ENCODE peak calls at places on chromosomes 1 and 21, in five cellular contexts. R, A, J, U and P are unnamed samples.

GRCh38 chr1:46654012-46654411 is 14.2 kb downstream of the ATPAF1 start:
- DNase-seq in R (no peak), A (no peak), J (no peak), U (no peak), P (no peak)

GRCh38 chr1:55958498-55958897 is 620.9 kb downstream of the PLPP3 start:
- DNase-seq in R (no peak), A (no peak), J (no peak), U (no peak), P (no peak)

GRCh38 chr1:10973552-10973951 is 38.9 kb upstream of the TARDBP start:
- DNase-seq in R (no peak), A (peak; percentile 38), J (no peak), U (no peak), P (no peak)

GRCh38 chr21:32733356-32733755 is 5.5 kb upstream of the SYNJ1 start:
- DNase-seq in R (no peak), A (no peak), J (no peak), U (no peak), P (no peak)

GRCh38 chr1:39081266-39082139 is 55.4 kb downstream of the NDUFS5 start:
- DNase-seq in R (no peak), A (no peak), J (peak; percentile 64), U (no peak), P (no peak)

GRCh38 chr1:167562697-167563096 is 9.1 kb upstream of the CREG1 start:
- DNase-seq in R (no peak), A (no peak), J (no peak), U (no peak), P (no peak)

GRCh38 chr1:56424744-56425493 is 154.4 kb downstream of the PLPP3 start:
- DNase-seq in R (peak; percentile 81), A (peak; percentile 27), J (no peak), U (peak; percentile 49), P (no peak)

GRCh38 chr1:44696789-44697188 is 22.3 kb downstream of the ARMH1 start:
- DNase-seq in R (no peak), A (no peak), J (no peak), U (no peak), P (no peak)

GRCh38 chr1:161727343-161727924 is 6.1 kb downstream of the FCRLB start:
- DNase-seq in R (peak; percentile 12), A (peak; percentile 74), J (no peak), U (no peak), P (no peak)

GRCh38 chr1:54842206-54842915 is 41.2 kb upstream of the TTC22 start:
- DNase-seq in R (no peak), A (no peak), J (no peak), U (no peak), P (no peak)

GRCh38 chr1:162987866-162988265 is 81.3 kb upstream of the RGS4 start:
- DNase-seq in R (no peak), A (no peak), J (no peak), U (no peak), P (no peak)

GRCh38 chr1:92376345-92376744 is 77.5 kb downstream of the RPAP2 start:
- DNase-seq in R (no peak), A (no peak), J (no peak), U (no peak), P (no peak)

GRCh38 chr1:150798509-150798908 is 9.6 kb downstream of the CTSK start:
- DNase-seq in R (no peak), A (no peak), J (no peak), U (no peak), P (no peak)

GRCh38 chr1:70509996-70510876 is 99.2 kb downstream of the CTH start:
- DNase-seq in R (no peak), A (peak; percentile 87), J (peak; percentile 53), U (no peak), P (peak; percentile 37)

GRCh38 chr1:54396280-54396903 is 9.8 kb downstream of the SSBP3 start:
- DNase-seq in R (no peak), A (no peak), J (no peak), U (no peak), P (no peak)

GRCh38 chr1:52159033-52159789 is 17.3 kb downstream of the ZFYVE9 start:
- DNase-seq in R (no peak), A (no peak), J (no peak), U (no peak), P (no peak)

GRCh38 chr1:202965441-202965821 is 1.6 kb downstream of the CYB5R1 start:
- DNase-seq in R (no peak), A (no peak), J (no peak), U (no peak), P (no peak)

GRCh38 chr1:205141236-205142104 is 19.7 kb upstream of the RBBP5 start:
- DNase-seq in R (peak; percentile 76), A (peak; percentile 69), J (peak; percentile 73), U (peak; percentile 63), P (peak; percentile 68)

GRCh38 chr21:27649323-27649722 is 682.4 kb upstream of the ADAMTS5 start:
- DNase-seq in R (no peak), A (peak; percentile 61), J (no peak), U (no peak), P (no peak)

GRCh38 chr1:212669102-212669501 is 30.5 kb downstream of the BATF3 start:
- DNase-seq in R (no peak), A (no peak), J (no peak), U (no peak), P (no peak)

GRCh38 chr21:33345751-33346238 is 21.0 kb downstream of the IFNAR1 start:
- DNase-seq in R (no peak), A (no peak), J (no peak), U (no peak), P (no peak)

GRCh38 chr1:226633541-226634155 is 85.1 kb downstream of the STUM start:
- DNase-seq in R (no peak), A (no peak), J (no peak), U (no peak), P (no peak)

GRCh38 chr1:26284597-26285351 is 4.9 kb downstream of the SH3BGRL3 start:
- DNase-seq in R (peak; percentile 68), A (peak; percentile 70), J (peak; percentile 85), U (peak; percentile 50), P (no peak)

GRCh38 chr1:182968151-182968741 is 15.3 kb upstream of the SHCBP1L start:
- DNase-seq in R (no peak), A (no peak), J (no peak), U (no peak), P (no peak)

GRCh38 chr1:155309423-155310021 is 856 bp downstream of the FDPS start:
- DNase-seq in R (peak; percentile 29), A (no peak), J (no peak), U (peak; percentile 54), P (no peak)

GRCh38 chr1:155304558-155305063 is 3.4 kb upstream of the PKLR start:
- DNase-seq in R (no peak), A (no peak), J (no peak), U (no peak), P (no peak)

GRCh38 chr1:155305881-155306391 is 2.7 kb upstream of the FDPS start:
- DNase-seq in R (no peak), A (no peak), J (no peak), U (no peak), P (no peak)

GRCh38 chr1:155307247-155307740 is 1.4 kb upstream of the FDPS start:
- DNase-seq in R (no peak), A (no peak), J (no peak), U (no peak), P (no peak)

DNA sequence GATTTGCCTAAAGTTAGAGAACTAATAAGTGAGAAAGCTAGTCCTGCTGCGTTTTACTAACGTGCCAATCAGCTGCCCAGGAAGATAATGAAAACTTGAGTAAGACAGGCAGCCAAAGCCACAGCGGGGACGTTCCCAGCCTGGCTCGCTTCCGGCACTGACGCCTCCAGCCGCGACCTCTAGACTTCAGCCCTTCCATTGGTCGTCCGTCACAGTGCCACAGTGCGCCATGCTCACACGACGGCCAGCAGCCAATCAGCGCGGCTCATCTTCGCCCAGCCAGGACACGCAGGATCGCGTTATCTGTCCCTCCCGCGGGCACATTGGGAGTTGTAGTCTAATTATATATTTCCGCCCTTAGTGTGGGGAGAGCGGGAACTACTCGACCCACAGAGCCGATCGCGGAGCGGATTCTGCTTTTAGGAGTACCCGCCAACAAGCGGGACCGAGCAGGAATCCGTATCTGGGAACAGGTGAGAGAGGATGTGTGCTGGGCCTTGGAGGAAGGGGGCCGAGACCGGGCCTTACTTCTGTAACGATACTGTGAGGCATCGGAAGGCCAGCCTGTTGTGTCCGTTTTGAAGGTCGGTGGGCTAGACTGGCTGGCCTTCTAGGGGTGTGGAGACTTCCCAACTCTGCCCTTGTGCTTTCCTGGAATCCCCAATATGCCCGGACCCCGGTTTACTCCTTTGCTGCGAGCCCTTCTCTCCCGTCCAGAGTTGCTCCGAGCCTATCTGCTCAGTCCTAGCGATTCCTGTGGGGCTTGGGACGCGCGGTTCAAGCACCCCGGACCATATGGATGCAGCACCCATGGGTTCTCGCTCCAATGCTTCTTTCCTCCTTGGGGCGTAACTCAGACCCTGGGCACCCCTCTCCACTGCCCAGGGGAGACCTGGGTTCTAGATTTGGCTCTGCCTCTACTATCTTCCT is at the start of gene FDPS:
- DNase-seq in R (peak; percentile 99), A (peak; percentile 95), J (peak; percentile 97), U (peak; percentile 99), P (peak; percentile 98)
- TF ChIP-seq CTCF in R (no peak), A (no peak), J (no peak), U (no peak), P (no peak)

DNA sequence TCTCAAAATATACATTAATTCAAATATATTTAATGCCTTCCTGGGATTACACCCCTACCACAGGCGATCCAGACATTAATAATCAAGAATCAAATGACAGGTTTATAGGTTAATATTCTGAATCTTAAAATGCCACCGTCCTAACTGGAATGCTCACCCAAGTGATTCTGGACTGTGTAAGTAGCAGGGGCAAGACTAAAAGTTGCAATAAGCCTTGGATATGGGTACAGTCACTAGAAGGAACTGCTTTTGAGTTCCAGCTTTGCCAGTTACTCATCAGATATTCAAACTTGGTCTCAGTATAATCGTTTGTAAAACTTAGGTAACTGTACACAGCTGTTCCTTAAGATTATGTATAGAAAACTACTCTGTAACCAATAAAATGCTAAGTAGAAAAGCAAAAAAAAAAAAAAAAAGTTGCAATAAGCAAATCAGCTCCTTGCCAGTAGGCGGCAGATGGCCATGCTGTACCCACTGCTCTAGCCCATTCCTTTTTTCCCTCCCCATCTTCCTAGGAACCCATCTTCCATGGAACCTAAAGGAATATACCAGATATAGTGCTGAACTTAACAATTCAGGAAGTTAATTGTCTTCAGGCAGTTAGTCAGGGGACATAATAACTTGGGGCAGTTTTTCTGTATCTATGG is 10.5 kb downstream of the RO60 start:
- DNase-seq in R (no peak), A (no peak), J (no peak), U (no peak), P (no peak)
- TF ChIP-seq CTCF in R (no peak), A (peak; percentile 38), J (peak; percentile 28), U (no peak), P (peak; percentile 65)

DNA sequence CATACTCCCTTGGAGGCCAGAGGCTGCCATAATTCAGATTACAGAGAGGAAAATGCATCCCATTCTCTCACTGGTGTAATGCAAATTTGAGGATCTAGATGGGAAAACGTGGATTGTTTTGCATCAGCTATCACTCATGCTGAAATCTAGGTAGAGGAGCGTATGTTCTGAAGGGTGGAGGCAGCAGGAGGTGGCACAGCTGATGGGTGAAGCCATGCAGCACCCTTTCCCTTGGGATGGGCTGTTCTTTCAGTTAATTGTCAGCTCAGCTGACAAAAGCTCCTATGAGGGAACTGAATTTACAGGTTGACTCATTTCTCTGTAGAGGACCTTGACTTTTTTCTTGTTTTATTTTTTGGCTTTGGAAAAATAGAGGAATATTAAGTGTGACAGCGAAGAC is 41.8 kb downstream of the CAMTA1 start:
- DNase-seq in R (no peak), A (no peak), J (no peak), U (no peak), P (no peak)
- TF ChIP-seq CTCF in R (no peak), A (no peak), J (no peak), U (no peak), P (no peak)

GRCh38 chr1:14842361-14842760 is 243.9 kb downstream of the KAZN start:
- DNase-seq in R (no peak), A (peak; percentile 27), J (no peak), U (no peak), P (no peak)
- TF ChIP-seq CTCF in R (no peak), A (no peak), J (no peak), U (no peak), P (no peak)

GRCh38 chr1:2971609-2972008 is 49.7 kb upstream of the ACTRT2 start:
- DNase-seq in R (no peak), A (no peak), J (no peak), U (peak; percentile 12), P (no peak)
- TF ChIP-seq CTCF in R (no peak), A (no peak), J (no peak), U (no peak), P (no peak)